ENCODE peak calls at places on chromosomes 16 and 17, in ten cellular contexts. C is fibroblast of pulmonary artery; R is psoas muscle; K is uterus; W is mesenchymal stem cell; Y is tibial artery; P is PC-9; B is CD8-positive, alpha-beta T cell; O is colonic mucosa; F is aorta. Z is an unnamed sample.

GRCh38 chr17:66932295-66932694 is 32.2 kb upstream of the CACNG4 start:
- DNase-seq in C (no peak), R (no peak), K (no peak), W (no peak), Y (no peak), P (no peak), B (no peak), O (no peak), F (no peak), Z (no peak)

GRCh38 chr16:81651758-81652718 is 127.1 kb upstream of the PLCG2 start:
- DNase-seq in C (no peak), R (no peak), K (peak), W (no peak), Y (no peak), P (no peak), B (no peak), O (no peak), F (no peak), Z (no peak)

GRCh38 chr17:77453613-77454559 is 313.1 kb downstream of the SEC14L1 start:
- DNase-seq in C (no peak), R (no peak), K (no peak), W (no peak), Y (no peak), P (no peak), B (no peak), O (peak), F (no peak), Z (peak)

GRCh38 chr16:75868636-75869389 is 142.5 kb upstream of the CPHXL start:
- DNase-seq in C (no peak), R (no peak), K (no peak), W (no peak), Y (no peak), P (no peak), B (no peak), O (no peak), F (no peak), Z (peak)

GRCh38 chr16:67148221-67148620 is 2.6 kb downstream of the B3GNT9 start:
- DNase-seq in C (no peak), R (no peak), K (no peak), W (no peak), Y (no peak), P (no peak), B (no peak), O (no peak), F (no peak), Z (no peak)

GRCh38 chr17:71983828-71984227 is 137.0 kb upstream of the SOX9 start:
- DNase-seq in C (no peak), R (no peak), K (no peak), W (no peak), Y (no peak), P (no peak), B (no peak), O (no peak), F (no peak), Z (no peak)

GRCh38 chr16:73231969-73232554 is 184.1 kb upstream of the ZFHX3 start:
- DNase-seq in C (peak), R (no peak), K (no peak), W (no peak), Y (no peak), P (no peak), B (no peak), O (no peak), F (no peak), Z (no peak)

GRCh38 chr17:5509482-5509881 is 23.1 kb downstream of the MIS12 start:
- DNase-seq in C (peak), R (no peak), K (no peak), W (peak), Y (no peak), P (no peak), B (no peak), O (no peak), F (no peak), Z (no peak)

GRCh38 chr17:20120835-20121234 is 111.7 kb downstream of the SPECC1 start:
- DNase-seq in C (no peak), R (no peak), K (no peak), W (no peak), Y (no peak), P (no peak), B (no peak), O (no peak), F (no peak), Z (no peak)

GRCh38 chr17:82489117-82489516 is 30.4 kb upstream of the FOXK2 start:
- DNase-seq in C (no peak), R (peak), K (no peak), W (no peak), Y (peak), P (no peak), B (no peak), O (no peak), F (peak), Z (no peak)

GRCh38 chr17:69581061-69581955 is 166.8 kb downstream of the MAP2K6 start:
- DNase-seq in C (no peak), R (no peak), K (no peak), W (peak), Y (no peak), P (no peak), B (no peak), O (no peak), F (no peak), Z (no peak)

GRCh38 chr16:31273676-31274075 is 13.9 kb downstream of the ITGAM start:
- DNase-seq in C (no peak), R (no peak), K (no peak), W (no peak), Y (no peak), P (no peak), B (no peak), O (no peak), F (no peak), Z (no peak)

GRCh38 chr16:67207116-67207856 is 8.4 kb downstream of the ELMO3 start:
- DNase-seq in C (no peak), R (no peak), K (no peak), W (no peak), Y (no peak), P (peak), B (no peak), O (no peak), F (no peak), Z (no peak)

GRCh38 chr16:86961133-86961720 is 356.0 kb downstream of the C16orf95 start:
- DNase-seq in C (peak), R (no peak), K (no peak), W (no peak), Y (no peak), P (no peak), B (no peak), O (no peak), F (no peak), Z (no peak)

GRCh38 chr16:48831081-48831722 is 221.2 kb upstream of the N4BP1 start:
- DNase-seq in C (no peak), R (no peak), K (no peak), W (no peak), Y (no peak), P (no peak), B (no peak), O (no peak), F (no peak), Z (no peak)

GRCh38 chr17:73533127-73533526 is 111.1 kb downstream of the SDK2 start:
- DNase-seq in C (no peak), R (peak), K (no peak), W (no peak), Y (no peak), P (no peak), B (no peak), O (no peak), F (no peak), Z (no peak)

GRCh38 chr17:59327891-59328290 is 3.6 kb upstream of the YPEL2 start:
- DNase-seq in C (no peak), R (no peak), K (no peak), W (no peak), Y (no peak), P (no peak), B (no peak), O (no peak), F (no peak), Z (no peak)

GRCh38 chr16:11094075-11094593 is 149.8 kb downstream of the CLEC16A start:
- DNase-seq in C (peak), R (no peak), K (no peak), W (peak), Y (no peak), P (peak), B (no peak), O (no peak), F (no peak), Z (peak)

GRCh38 chr16:20285993-20286499 is 41.3 kb downstream of the GP2 start:
- DNase-seq in C (no peak), R (no peak), K (no peak), W (no peak), Y (no peak), P (no peak), B (no peak), O (no peak), F (no peak), Z (no peak)

GRCh38 chr17:43599835-43600234 is 53.7 kb upstream of the ETV4 start:
- DNase-seq in C (peak), R (no peak), K (peak), W (peak), Y (peak), P (peak), B (no peak), O (peak), F (no peak), Z (peak)

GRCh38 chr16:768428-768827 is 7.9 kb downstream of the MSLN start:
- DNase-seq in C (no peak), R (no peak), K (no peak), W (no peak), Y (no peak), P (no peak), B (no peak), O (no peak), F (no peak), Z (no peak)
- H3K4me3 ChIP-seq in C (no peak), R (no peak), K (no peak), W (no peak), Y (no peak), P (no peak), B (no peak), O (no peak), F (no peak), Z (no peak)

GRCh38 chr17:6660765-6661463 is 9.4 kb downstream of the C17orf100 start:
- DNase-seq in C (no peak), R (no peak), K (no peak), W (no peak), Y (no peak), P (no peak), B (no peak), O (no peak), F (no peak), Z (no peak)
- H3K4me3 ChIP-seq in C (no peak), R (no peak), K (no peak), W (no peak), Y (no peak), P (no peak), B (no peak), O (no peak), F (no peak), Z (no peak)

GRCh38 chr17:48605991-48606891 is 1.5 kb upstream of the HOXB6 start:
- DNase-seq in C (no peak), R (no peak), K (no peak), W (peak), Y (no peak), P (no peak), B (no peak), O (no peak), F (no peak), Z (no peak)
- H3K4me3 ChIP-seq in C (no peak), R (no peak), K (no peak), W (no peak), Y (no peak), P (no peak), B (no peak), O (no peak), F (no peak), Z (no peak)

GRCh38 chr16:29009050-29009837 is 24.4 kb downstream of the LAT start:
- DNase-seq in C (no peak), R (no peak), K (no peak), W (no peak), Y (no peak), P (no peak), B (no peak), O (no peak), F (no peak), Z (no peak)

GRCh38 chr16:29011851-29012250 is 27.0 kb downstream of the LAT start:
- DNase-seq in C (no peak), R (no peak), K (no peak), W (no peak), Y (no peak), P (no peak), B (no peak), O (no peak), F (no peak), Z (no peak)

GRCh38 chr16:29012913-29013641 is 28.2 kb downstream of the LAT start:
- DNase-seq in C (no peak), R (no peak), K (no peak), W (no peak), Y (no peak), P (no peak), B (no peak), O (no peak), F (no peak), Z (no peak)

GRCh38 chr16:29009838-29010166 is 24.9 kb downstream of the LAT start:
- DNase-seq in C (no peak), R (no peak), K (no peak), W (no peak), Y (no peak), P (no peak), B (no peak), O (no peak), F (no peak), Z (no peak)

DNA sequence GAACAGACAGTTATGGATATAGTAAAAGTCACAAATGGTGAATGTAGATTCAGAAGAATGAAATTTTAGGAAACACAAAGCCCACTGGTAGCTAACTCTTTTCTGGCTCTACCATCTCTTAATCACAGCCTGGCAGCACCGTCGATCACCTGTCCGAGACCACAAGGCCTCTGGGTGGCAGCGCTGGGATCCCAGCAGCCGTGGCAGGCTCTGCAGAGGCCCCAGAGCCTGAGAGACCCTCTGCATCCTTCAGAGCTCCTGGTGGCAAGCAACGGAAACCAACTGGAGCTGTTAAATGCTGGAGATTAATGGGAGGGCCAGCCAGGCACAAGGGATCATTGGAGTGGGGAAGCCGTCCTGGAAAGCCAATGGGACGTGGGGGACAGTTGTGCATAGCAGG is 26.3 kb downstream of the LAT start:
- DNase-seq in C (no peak), R (no peak), K (no peak), W (no peak), Y (no peak), P (no peak), B (no peak), O (no peak), F (no peak), Z (no peak)
- H3K4me3 ChIP-seq in C (no peak), R (no peak), K (no peak), W (no peak), Y (no peak), P (no peak), B (no peak), O (no peak), F (no peak), Z (no peak)

DNA sequence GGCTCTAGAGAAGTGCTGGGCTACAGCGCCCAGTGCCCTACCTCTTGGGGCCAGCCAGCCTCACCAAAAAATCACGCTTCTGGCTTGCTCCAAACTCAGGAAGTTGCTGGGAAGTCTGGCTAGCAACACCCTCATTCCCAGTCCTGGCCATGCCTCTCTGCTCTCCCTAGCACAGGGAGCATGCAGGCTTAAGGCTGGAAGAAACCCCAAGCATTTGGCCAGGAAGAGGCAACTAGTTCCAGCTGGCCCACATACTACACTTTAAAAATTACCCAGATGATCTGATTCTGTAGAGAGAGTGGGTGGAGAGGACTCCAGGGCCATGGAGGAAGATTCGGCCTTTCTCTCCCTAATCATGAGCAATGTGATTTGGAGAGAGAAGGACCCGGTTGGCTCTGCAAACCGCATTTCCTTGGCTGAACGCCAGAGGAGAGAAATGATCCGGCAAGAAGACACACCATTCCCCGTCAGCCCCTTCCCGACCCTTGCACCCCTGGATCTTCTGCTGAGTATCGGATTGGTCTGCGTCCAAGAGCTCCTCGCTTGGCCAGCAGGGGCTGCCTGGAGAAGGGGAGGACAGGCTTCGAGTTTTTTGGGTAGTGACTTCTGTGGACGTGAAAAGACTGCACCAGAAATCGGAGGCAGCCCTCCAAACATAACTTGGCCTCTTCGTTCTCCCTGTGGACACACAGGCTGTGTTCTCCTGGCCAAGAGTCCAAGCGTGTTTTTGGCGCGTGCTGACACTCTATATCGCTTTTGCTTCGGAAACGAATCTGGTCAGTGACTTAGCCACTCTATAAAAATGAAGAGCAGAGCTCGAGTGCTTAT is 406.3 kb downstream of the WWOX start:
- DNase-seq in C (no peak), R (peak), K (peak), W (no peak), Y (peak), P (no peak), B (no peak), O (peak), F (peak), Z (peak)
- H3K4me3 ChIP-seq in C (no peak), R (peak), K (peak), W (no peak), Y (peak), P (no peak), B (no peak), O (no peak), F (peak), Z (no peak)

GRCh38 chr17:76023900-76024237 is 3.2 kb downstream of the EVPL start:
- DNase-seq in C (no peak), R (no peak), K (no peak), W (no peak), Y (no peak), P (no peak), B (no peak), O (no peak), F (no peak), Z (no peak)

GRCh38 chr17:76026714-76027158 is 370 bp downstream of the EVPL start:
- DNase-seq in C (no peak), R (no peak), K (no peak), W (no peak), Y (no peak), P (no peak), B (no peak), O (no peak), F (no peak), Z (no peak)

GRCh38 chr17:76024353-76024752 is 2.8 kb downstream of the EVPL start:
- DNase-seq in C (no peak), R (no peak), K (no peak), W (no peak), Y (no peak), P (no peak), B (no peak), O (no peak), F (no peak), Z (no peak)

GRCh38 chr17:76025294-76025693 is 1.8 kb downstream of the EVPL start:
- DNase-seq in C (no peak), R (no peak), K (no peak), W (no peak), Y (no peak), P (peak), B (no peak), O (no peak), F (no peak), Z (no peak)

DNA sequence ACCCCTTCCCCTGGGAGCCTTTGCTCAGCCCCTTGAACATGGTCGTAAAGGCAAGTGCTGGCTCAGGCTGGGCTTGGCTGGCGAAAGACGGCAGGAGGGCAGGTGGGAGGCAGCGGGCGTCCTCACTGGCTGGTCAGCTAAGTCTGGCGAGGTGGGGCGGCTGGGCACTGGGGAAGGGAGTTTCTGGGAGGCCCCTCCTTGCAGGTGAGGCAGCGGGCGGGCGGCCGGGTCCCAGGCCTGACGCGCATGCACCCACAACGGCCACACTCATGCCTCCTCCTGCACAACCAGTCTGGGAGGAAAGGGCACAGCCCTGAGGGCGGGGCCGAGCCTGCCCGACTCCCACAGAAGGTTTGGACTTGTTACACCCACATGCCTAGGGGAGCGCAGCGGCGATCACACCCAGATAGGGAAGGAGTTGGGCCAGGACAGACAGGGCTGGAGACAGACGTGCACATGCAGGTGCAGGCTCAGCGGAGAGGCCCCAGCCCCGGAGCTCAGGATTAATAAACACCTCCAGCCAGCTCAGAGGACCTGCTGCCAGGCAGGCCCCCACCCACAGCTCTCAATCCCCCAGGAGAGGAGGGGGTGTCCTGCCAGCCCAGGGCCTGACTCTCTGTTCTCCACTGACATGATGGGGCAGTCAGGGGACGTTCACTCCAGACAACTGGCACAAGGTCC is at the start of gene EVPL:
- DNase-seq in C (no peak), R (no peak), K (no peak), W (no peak), Y (no peak), P (peak), B (no peak), O (peak), F (no peak), Z (peak)
- H3K4me3 ChIP-seq in C (no peak), R (no peak), K (no peak), W (no peak), Y (no peak), P (peak), B (no peak), O (peak), F (no peak), Z (no peak)

DNA sequence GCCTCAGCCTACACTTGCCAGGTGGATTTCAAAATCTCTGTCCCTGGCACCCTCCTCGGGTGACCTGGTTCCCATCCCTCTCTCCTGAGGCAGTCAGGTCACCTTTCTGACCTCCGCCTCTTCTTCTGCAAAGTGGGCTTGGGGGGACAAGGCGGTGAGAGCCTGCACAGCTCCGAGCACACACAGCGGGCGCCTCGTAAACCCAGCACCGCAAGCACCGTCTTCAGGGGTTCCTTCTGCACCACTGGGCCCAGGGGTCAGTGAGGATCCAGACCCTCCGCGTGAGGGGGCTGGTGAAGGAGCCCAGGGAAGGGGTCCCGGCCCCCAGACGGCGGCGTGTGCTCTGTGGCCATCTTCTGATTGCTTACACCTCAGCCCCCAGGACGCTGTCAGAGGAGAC is 2.9 kb downstream of the CBFA2T3 start:
- DNase-seq in C (no peak), R (no peak), K (no peak), W (no peak), Y (no peak), P (no peak), B (no peak), O (no peak), F (no peak), Z (no peak)
- H3K4me3 ChIP-seq in C (no peak), R (no peak), K (no peak), W (no peak), Y (no peak), P (no peak), B (no peak), O (no peak), F (no peak), Z (no peak)

DNA sequence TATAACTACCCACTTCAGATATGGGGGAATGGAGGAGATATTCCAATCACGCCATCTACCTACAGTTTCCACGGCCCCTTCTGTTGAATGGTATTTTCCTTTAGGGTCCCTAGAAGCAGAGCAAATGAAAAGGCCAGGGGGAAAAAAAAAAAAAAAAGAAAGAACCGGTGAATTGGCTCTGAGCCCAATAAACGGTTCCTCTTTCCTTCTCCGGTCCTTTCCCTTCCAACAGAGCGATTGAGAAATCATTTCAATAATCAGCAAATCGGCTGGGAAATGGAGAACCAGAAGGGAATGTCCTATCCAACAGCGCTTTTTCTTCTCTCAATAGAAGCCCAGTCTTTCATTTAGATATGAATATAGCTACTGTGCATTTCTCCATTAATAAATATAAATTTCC is 26.8 kb upstream of the HOXB13 start:
- DNase-seq in C (no peak), R (no peak), K (no peak), W (no peak), Y (no peak), P (no peak), B (no peak), O (no peak), F (no peak), Z (no peak)
- H3K4me3 ChIP-seq in C (no peak), R (no peak), K (no peak), W (no peak), Y (no peak), P (no peak), B (no peak), O (no peak), F (no peak), Z (no peak)

Z was measured in hepatocyte.